ENCODE peak calls at places on chromosome 1, in nine cellular contexts. K is cardiac muscle cell, M is transverse colon, C is PC-9, U is mucosa of descending colon, P is epithelial cell of esophagus, Q is fibroblast of lung, T is body of pancreas, G is right atrium auricular region. V is an unnamed sample.
A peak's percentile ranks its signal among the peaks of the same experiment; 100 is the strongest.

GRCh38 chr1:209839875-209840491 is 12.2 kb downstream of the UTP25 start:
- DNase-seq in K (peak; percentile 94), C (peak; percentile 60), P (peak; percentile 96), U (no peak), T (no peak), Q (peak; percentile 94), M (no peak), G (no peak), V (peak; percentile 92)

GRCh38 chr1:77016371-77016770 is 149.1 kb downstream of the ST6GALNAC5 start:
- DNase-seq in U (no peak), C (no peak), P (no peak), T (no peak), G (no peak), K (no peak), Q (no peak), M (no peak), V (no peak)

GRCh38 chr1:245878585-245878984 is 628.5 kb downstream of the SMYD3 start:
- DNase-seq in Q (no peak), P (no peak), K (no peak), M (no peak), G (no peak), U (no peak), T (no peak), C (no peak), V (no peak)

GRCh38 chr1:165933446-165934170 is 106.2 kb downstream of the UCK2 start:
- DNase-seq in P (no peak), G (no peak), T (no peak), K (no peak), M (no peak), U (no peak), C (no peak), Q (no peak), V (no peak)

GRCh38 chr1:38539931-38540330 is 319.6 kb downstream of the RRAGC start:
- DNase-seq in T (no peak), G (no peak), M (no peak), K (no peak), P (no peak), Q (no peak), C (no peak), U (no peak), V (no peak)

GRCh38 chr1:175433586-175434267 is 241.2 kb upstream of the KIAA0040 start:
- DNase-seq in M (no peak), K (no peak), Q (no peak), C (no peak), G (no peak), P (no peak), U (no peak), T (no peak), V (no peak)

GRCh38 chr1:171644805-171645483 is 7.5 kb downstream of the MYOC start:
- DNase-seq in K (peak; percentile 91), U (peak; percentile 55), G (peak; percentile 91), Q (peak; percentile 86), M (peak; percentile 86), C (peak; percentile 70), T (peak; percentile 78), P (peak; percentile 84), V (peak; percentile 87)

GRCh38 chr1:176382163-176382562 is 80.8 kb upstream of the PAPPA2 start:
- DNase-seq in Q (no peak), M (no peak), K (no peak), U (no peak), T (no peak), C (no peak), G (no peak), P (no peak), V (no peak)

GRCh38 chr1:171984262-171984661 is 143.0 kb downstream of the DNM3 start:
- DNase-seq in P (no peak), T (peak; percentile 37), Q (no peak), G (no peak), K (no peak), U (peak; percentile 41), C (no peak), M (peak; percentile 23), V (no peak)

GRCh38 chr1:214808845-214809460 is 206.0 kb downstream of the CENPF start:
- DNase-seq in U (no peak), M (no peak), K (peak; percentile 60), P (peak; percentile 65), G (no peak), C (no peak), T (no peak), Q (peak; percentile 66), V (peak; percentile 56)

GRCh38 chr1:46446646-46447498 is 42.8 kb upstream of the DMBX1 start:
- DNase-seq in P (peak; percentile 83), M (peak; percentile 86), K (peak; percentile 80), U (peak; percentile 73), C (peak; percentile 84), G (peak; percentile 83), Q (peak; percentile 65), T (peak; percentile 85), V (peak; percentile 62)
- TF ChIP-seq CTCF in P (peak; percentile 97), M (peak; percentile 77), K (peak; percentile 95), U (peak; percentile 84), C (peak; percentile 93), G (peak; percentile 90), Q (peak; percentile 73), T (peak; percentile 77), V (peak; percentile 89)

GRCh38 chr1:145993618-145994390 is 2.6 kb downstream of the TXNIP start:
- DNase-seq in K (no peak), C (no peak), Q (no peak), T (no peak), U (no peak), P (no peak), G (no peak), M (no peak), V (no peak)

GRCh38 chr1:145990249-145991097 is 5.9 kb downstream of the TXNIP start:
- DNase-seq in K (peak; percentile 50), T (peak; percentile 61), C (no peak), G (no peak), Q (peak; percentile 81), P (no peak), U (no peak), M (peak; percentile 61), V (peak; percentile 26)

GRCh38 chr1:145992502-145992936 is 3.9 kb downstream of the TXNIP start:
- DNase-seq in C (no peak), K (no peak), M (no peak), U (no peak), Q (no peak), G (no peak), T (no peak), P (no peak), V (no peak)

GRCh38 chr1:145992958-145993617 is 3.3 kb downstream of the TXNIP start:
- DNase-seq in Q (no peak), K (no peak), T (no peak), P (no peak), C (no peak), M (no peak), G (no peak), U (no peak), V (no peak)

GRCh38 chr1:145991799-145992412 is 4.5 kb downstream of the TXNIP start:
- DNase-seq in K (no peak), T (peak; percentile 50), G (no peak), M (no peak), U (no peak), P (peak; percentile 40), C (no peak), Q (peak; percentile 55), V (no peak)
- H3K4me3 ChIP-seq in K (peak overlapping the region; percentile 98), T (no peak overlapping the region), G (peak overlapping the region; percentile 74), M (peak overlapping the region; percentile 34), U (no peak overlapping the region), P (no peak overlapping the region), C (peak overlapping the region; percentile 93), Q (peak overlapping the region; percentile 79), V (no peak overlapping the region)

GRCh38 chr1:57015071-57015470 is 49.3 kb upstream of the C8B start:
- DNase-seq in K (no peak), G (no peak), C (no peak), U (no peak), M (no peak), Q (no peak), P (no peak), T (no peak), V (no peak)

GRCh38 chr1:57017201-57017600 is 51.4 kb upstream of the C8B start:
- DNase-seq in P (peak; percentile 2), U (no peak), Q (no peak), T (no peak), M (no peak), C (no peak), K (no peak), G (no peak), V (peak; percentile 6)

GRCh38 chr1:57019240-57019805 is 53.5 kb upstream of the C8B start:
- DNase-seq in C (no peak), M (no peak), T (no peak), U (no peak), P (no peak), Q (no peak), G (no peak), K (no peak), V (no peak)

GRCh38 chr1:57018119-57018518 is 52.3 kb upstream of the C8B start:
- DNase-seq in U (no peak), C (no peak), T (no peak), G (no peak), M (no peak), P (no peak), Q (no peak), K (no peak), V (no peak)

DNA sequence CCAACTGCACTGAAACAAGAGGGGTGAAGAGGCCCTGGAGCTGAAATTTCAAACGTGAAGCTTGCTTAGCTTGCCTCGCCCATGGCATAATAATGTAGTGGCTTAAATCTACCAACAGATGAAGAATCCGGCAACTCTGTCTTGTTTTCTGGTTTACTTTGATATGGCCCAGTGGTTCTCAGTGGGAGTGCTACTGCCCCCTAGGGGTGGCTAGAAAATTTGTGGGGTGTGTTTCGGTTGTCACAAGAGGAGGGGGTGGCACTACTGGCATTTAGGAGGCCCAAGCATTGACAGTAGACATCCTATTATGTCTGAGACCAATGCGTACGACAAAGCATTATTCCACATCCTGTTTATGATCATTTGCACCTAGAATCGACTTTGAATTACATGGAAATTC is 51.9 kb upstream of the C8B start:
- DNase-seq in Q (no peak), C (no peak), T (no peak), M (no peak), G (no peak), U (no peak), K (peak; percentile 13), P (no peak), V (no peak)
- TF ChIP-seq CTCF in Q (peak; percentile 24), C (peak; percentile 45), T (no peak), M (no peak), G (peak; percentile 19), U (no peak), K (peak; percentile 40), P (no peak), V (peak; percentile 38)

GRCh38 chr1:67939942-67940341 is 106.7 kb upstream of the GNG12 start:
- DNase-seq in K (no peak), U (no peak), M (no peak), T (no peak), G (no peak), P (no peak), Q (no peak), C (no peak), V (no peak)

GRCh38 chr1:67937010-67937409 is 103.7 kb upstream of the GNG12 start:
- DNase-seq in U (no peak), P (peak; percentile 36), Q (no peak), G (no peak), K (no peak), C (no peak), T (no peak), M (no peak), V (no peak)

GRCh38 chr1:67935560-67935959 is 102.3 kb upstream of the GNG12 start:
- DNase-seq in U (no peak), T (no peak), C (no peak), G (no peak), M (no peak), Q (no peak), P (no peak), K (no peak), V (no peak)

GRCh38 chr1:67939176-67939751 is 106.0 kb upstream of the GNG12 start:
- DNase-seq in Q (no peak), M (no peak), U (no peak), G (no peak), C (no peak), P (no peak), T (no peak), K (no peak), V (no peak)

GRCh38 chr1:67937651-67938050 is 104.4 kb upstream of the GNG12 start:
- DNase-seq in U (no peak), G (no peak), Q (no peak), M (no peak), T (no peak), P (no peak), C (no peak), K (peak; percentile 57), V (no peak)
- H3K4me3 ChIP-seq in U (no peak overlapping the region), G (no peak overlapping the region), Q (no peak overlapping the region), M (no peak overlapping the region), T (no peak overlapping the region), P (no peak overlapping the region), C (no peak overlapping the region), K (no peak overlapping the region), V (no peak overlapping the region)

V was measured in AG10803.